ENCODE peak calls at places on chromosomes 7 and 10, in ten cellular contexts. I is left colon; E is stimulated activated CD4-positive, alpha-beta T cell treated with anti-CD3 and anti-CD28 coated beads, Interleukin-1b, Interleukin-23, amount 100 ng/mL, for 1 hour; F is smooth muscle cell of the brain vasculature; S is cardiac septum; P is renal cortical epithelial cell; T is SK-MEL-5; O is mucosa of descending colon; N is fibroblast of lung; K is activated CD8-positive, alpha-beta memory T cell treated with anti-CD3 and anti-CD28 coated beads for 1 hour. X is an unnamed sample.

GRCh38 chr10:72691470-72692056 is 380 bp upstream of the MCU start:
- DNase-seq in T (peak; percentile 90), S (no peak), I (no peak), P (peak; percentile 90), N (peak; percentile 93), K (no peak), O (no peak), F (no peak), E (no peak), X (no peak)

GRCh38 chr7:5532520-5533335 is 109.1 kb upstream of the TNRC18 start:
- DNase-seq in F (no peak), P (no peak), T (no peak), O (peak; percentile 89), K (no peak), S (peak; percentile 94), I (peak; percentile 91), N (no peak), E (no peak), X (peak; percentile 93)

GRCh38 chr10:132493756-132494290 is 43.8 kb upstream of the INPP5A start:
- DNase-seq in K (no peak), N (no peak), E (no peak), T (no peak), S (peak; percentile 71), P (no peak), F (no peak), O (no peak), I (no peak), X (no peak)

GRCh38 chr7:45684910-45685618 is 110.9 kb downstream of the ADCY1 start:
- DNase-seq in I (no peak), T (no peak), O (no peak), P (no peak), S (peak; percentile 63), N (no peak), K (no peak), F (no peak), E (no peak), X (no peak)

GRCh38 chr7:132092106-132092505 is 484.2 kb downstream of the PLXNA4 start:
- DNase-seq in P (no peak), S (no peak), N (no peak), I (no peak), K (no peak), E (no peak), O (no peak), T (no peak), F (no peak), X (no peak)

GRCh38 chr7:111511845-111512244 is 50.4 kb downstream of the IMMP2L start:
- DNase-seq in T (no peak), I (no peak), E (no peak), N (no peak), F (no peak), P (no peak), K (no peak), S (no peak), O (no peak), X (no peak)

GRCh38 chr10:101257121-101257890 is 28.0 kb upstream of the LBX1 start:
- DNase-seq in P (no peak), K (no peak), S (no peak), I (no peak), O (no peak), N (no peak), E (no peak), F (no peak), T (no peak), X (no peak)

GRCh38 chr7:134071355-134072331 is 55.5 kb upstream of the LRGUK start:
- DNase-seq in N (no peak), E (no peak), I (no peak), T (no peak), K (no peak), S (no peak), F (no peak), O (no peak), P (no peak), X (no peak)

GRCh38 chr10:49135575-49136313 is 1.9 kb upstream of the FAM170B start:
- DNase-seq in E (no peak), K (no peak), I (no peak), F (no peak), O (no peak), S (no peak), P (no peak), T (no peak), N (peak; percentile 18), X (peak; percentile 88)

GRCh38 chr10:132640326-132641125 is 102.9 kb downstream of the INPP5A start:
- DNase-seq in F (no peak), K (no peak), E (no peak), T (no peak), P (no peak), I (no peak), N (no peak), S (peak; percentile 56), O (no peak), X (no peak)

GRCh38 chr7:87933605-87933952 is 472 bp upstream of the ADAM22 start:
- DNase-seq in S (no peak), N (no peak), E (no peak), K (no peak), O (no peak), I (no peak), F (no peak), T (no peak), P (no peak), X (no peak)

GRCh38 chr7:115968166-115968565 is 62.4 kb downstream of the TFEC start:
- DNase-seq in F (no peak), O (no peak), K (no peak), E (no peak), N (no peak), P (peak; percentile 69), T (no peak), S (no peak), I (no peak), X (no peak)

GRCh38 chr10:67666416-67667043 is 29.5 kb downstream of the CTNNA3 start:
- DNase-seq in S (no peak), K (no peak), N (peak; percentile 11), F (peak; percentile 3), I (no peak), E (no peak), O (no peak), T (peak; percentile 63), P (peak; percentile 37), X (peak; percentile 63)

GRCh38 chr10:128036746-128037542 is 89.3 kb downstream of the MKI67 start:
- DNase-seq in K (no peak), O (peak; percentile 53), F (no peak), E (no peak), P (peak; percentile 81), S (no peak), N (peak; percentile 67), I (peak; percentile 37), T (no peak), X (no peak)

GRCh38 chr7:17325364-17325763 is 26.9 kb downstream of the AHR start:
- DNase-seq in I (no peak), N (peak; percentile 76), O (no peak), F (no peak), S (no peak), P (peak; percentile 84), T (no peak), K (no peak), E (no peak), X (no peak)

GRCh38 chr10:122140477-122140902 is 130.6 kb upstream of the BTBD16 start:
- DNase-seq in P (peak; percentile 87), S (no peak), I (no peak), O (no peak), T (peak; percentile 2), N (peak; percentile 59), K (no peak), F (no peak), E (no peak), X (no peak)

GRCh38 chr10:13089345-13089744 is 10.6 kb upstream of the OPTN start:
- DNase-seq in T (no peak), S (no peak), N (no peak), O (no peak), E (no peak), F (no peak), K (no peak), I (no peak), P (no peak), X (no peak)

GRCh38 chr10:52115823-52116222 is 198.3 kb upstream of the DKK1 start:
- DNase-seq in P (no peak), K (no peak), F (no peak), T (no peak), N (peak; percentile 17), O (no peak), I (no peak), E (no peak), S (no peak), X (peak; percentile 31)

GRCh38 chr10:96222441-96222840 is 48.9 kb downstream of the BLNK start:
- DNase-seq in N (no peak), I (no peak), T (no peak), P (no peak), O (no peak), F (no peak), E (no peak), S (no peak), K (no peak), X (no peak)

GRCh38 chr10:11861341-11861740 is 38.2 kb downstream of the PROSER2 start:
- DNase-seq in K (no peak), O (no peak), S (peak; percentile 63), P (no peak), T (no peak), I (no peak), E (no peak), F (no peak), N (no peak), X (no peak)

X was measured in NAMALWA.